ENCODE peak calls at places on chromosomes 6 and 20, in four cellular contexts. Q, P, B and Y are unnamed samples.
A peak's percentile ranks its signal among the peaks of the same experiment; 100 is the strongest.

GRCh38 chr20:25285856-25286798 is 38.2 kb downstream of the PYGB start:
- DNase-seq in Q (no peak), P (no peak), B (peak; percentile 1), Y (no peak)

GRCh38 chr6:11021003-11021402 is 23.1 kb downstream of the ELOVL2 start:
- DNase-seq in Q (no peak), P (no peak), B (no peak), Y (no peak)

GRCh38 chr6:115969207-115969929 is 91.3 kb downstream of the FRK start:
- DNase-seq in Q (no peak), P (no peak), B (no peak), Y (no peak)

GRCh38 chr20:64247312-64247627 is 8.3 kb upstream of the PCMTD2 start:
- DNase-seq in Q (no peak), P (no peak), B (no peak), Y (peak; percentile 11)

GRCh38 chr20:43939762-43940121 is 25.1 kb downstream of the TOX2 start:
- DNase-seq in Q (no peak), P (peak; percentile 92), B (no peak), Y (no peak)

GRCh38 chr6:1815827-1816452 is 206.2 kb downstream of the FOXC1 start:
- DNase-seq in Q (no peak), P (no peak), B (no peak), Y (no peak)

GRCh38 chr6:153130515-153131036 is 506 bp downstream of the RGS17 start:
- DNase-seq in Q (no peak), P (no peak), B (no peak), Y (no peak)

GRCh38 chr6:167279766-167280440 is 11.2 kb upstream of the UNC93A start:
- DNase-seq in Q (no peak), P (no peak), B (no peak), Y (no peak)

GRCh38 chr6:31737315-31738047 is 1.2 kb upstream of the CLIC1 start:
- DNase-seq in Q (no peak), P (no peak), B (no peak), Y (no peak)

GRCh38 chr6:99563056-99563723 is 5.3 kb downstream of the CCNC start:
- DNase-seq in Q (no peak), P (no peak), B (no peak), Y (no peak)

GRCh38 chr6:164322533-164322932 is 908.0 kb downstream of the QKI start:
- DNase-seq in Q (no peak), P (peak; percentile 24), B (no peak), Y (no peak)

GRCh38 chr6:89479902-89480301 is 47.0 kb downstream of the ANKRD6 start:
- DNase-seq in Q (no peak), P (no peak), B (no peak), Y (no peak)

GRCh38 chr6:129501401-129502051 is 208.5 kb downstream of the ARHGAP18 start:
- DNase-seq in Q (no peak), P (peak; percentile 98), B (no peak), Y (peak; percentile 31)

GRCh38 chr20:63317601-63318291 is 24.8 kb downstream of the COL20A1 start:
- DNase-seq in Q (no peak), P (no peak), B (no peak), Y (no peak)

GRCh38 chr6:30757261-30757935 is 13.1 kb upstream of the IER3 start:
- DNase-seq in Q (no peak), P (no peak), B (no peak), Y (no peak)

GRCh38 chr20:20075032-20075431 is 22.7 kb downstream of the CFAP61 start:
- DNase-seq in Q (no peak), P (no peak), B (no peak), Y (no peak)

GRCh38 chr20:53757472-53757913 is 163.9 kb upstream of the ZNF217 start:
- DNase-seq in Q (no peak), P (no peak), B (no peak), Y (no peak)

GRCh38 chr6:140980265-140980887 is 1152.3 kb upstream of the GJE1 start:
- DNase-seq in Q (no peak), P (no peak), B (no peak), Y (no peak)

GRCh38 chr6:82419088-82419720 is 55.6 kb downstream of the TPBG start:
- DNase-seq in Q (no peak), P (no peak), B (no peak), Y (no peak)

GRCh38 chr6:39964094-39964493 is 29.8 kb upstream of the MOCS1 start:
- DNase-seq in Q (no peak), P (no peak), B (no peak), Y (no peak)

GRCh38 chr20:19649041-19649440 is 109.0 kb upstream of the RIN2 start:
- DNase-seq in Q (no peak), P (no peak), B (no peak), Y (no peak)

GRCh38 chr6:156395276-156395675 is 381.9 kb upstream of the ARID1B start:
- DNase-seq in Q (peak; percentile 51), P (no peak), B (no peak), Y (peak; percentile 54)

GRCh38 chr6:116008470-116009229 is 52.0 kb downstream of the FRK start:
- DNase-seq in Q (no peak), P (peak; percentile 57), B (no peak), Y (no peak)

GRCh38 chr6:113829702-113830058 is 27.5 kb upstream of the MARCKS start:
- DNase-seq in Q (no peak), P (no peak), B (no peak), Y (no peak)

GRCh38 chr6:31070711-31071197 is 41.6 kb downstream of the C6orf15 start:
- DNase-seq in Q (no peak), P (peak; percentile 81), B (no peak), Y (no peak)

GRCh38 chr6:16716450-16716858 is 44.8 kb downstream of the ATXN1 start:
- DNase-seq in Q (no peak), P (no peak), B (no peak), Y (no peak)

GRCh38 chr6:122071950-122072647 is 327.4 kb upstream of the HSF2 start:
- DNase-seq in Q (no peak), P (no peak), B (no peak), Y (no peak)

GRCh38 chr6:152637422-152638047 is 373 bp upstream of the SYNE1 start:
- DNase-seq in Q (no peak), P (peak; percentile 22), B (no peak), Y (no peak)

GRCh38 chr6:118198746-118199145 is 291.7 kb downstream of the SLC35F1 start:
- DNase-seq in Q (no peak), P (no peak), B (no peak), Y (no peak)

GRCh38 chr6:43836507-43836906 is 66.5 kb downstream of the VEGFA start:
- DNase-seq in Q (no peak), P (peak; percentile 63), B (no peak), Y (no peak)

GRCh38 chr20:57659789-57660509 is 39.7 kb upstream of the ZBP1 start:
- DNase-seq in Q (no peak), P (no peak), B (no peak), Y (peak; percentile 11)

GRCh38 chr20:53609501-53610445 is 16.1 kb upstream of the ZNF217 start:
- DNase-seq in Q (peak; percentile 77), P (peak; percentile 84), B (peak; percentile 76), Y (peak; percentile 76)

GRCh38 chr6:15389759-15390723 is 144.2 kb downstream of the JARID2 start:
- DNase-seq in Q (no peak), P (peak; percentile 73), B (no peak), Y (no peak)

GRCh38 chr6:33298773-33299236 is at the start of gene RGL2:
- DNase-seq in Q (peak; percentile 47), P (peak; percentile 68), B (peak; percentile 63), Y (no peak)

GRCh38 chr6:160088069-160088773 is 33.4 kb upstream of the SLC22A1 start:
- DNase-seq in Q (no peak), P (peak; percentile 91), B (no peak), Y (no peak)

GRCh38 chr6:143536866-143537691 is 25.6 kb upstream of the FUCA2 start:
- DNase-seq in Q (peak; percentile 62), P (peak; percentile 81), B (peak; percentile 46), Y (peak; percentile 76)

GRCh38 chr6:33581186-33581585 is 1.1 kb upstream of the BAK1 start:
- DNase-seq in Q (no peak), P (no peak), B (no peak), Y (no peak)